ENCODE peak calls at places on chromosomes 7 and 10, in seven cellular contexts. Q is dorsolateral prefrontal cortex, P is left ventricle myocardium inferior, C is HFF-Myc, Z is transverse colon, Y is MM.1S, F is AG09309. J is an unnamed sample.

GRCh38 chr7:43637114-43637806 is 54.4 kb downstream of the STK17A start:
- DNase-seq in Q (no peak), P (no peak), C (no peak), Z (no peak), Y (no peak), F (no peak), J (no peak)

GRCh38 chr10:104614245-104614831 is 26.8 kb upstream of the SORCS3 start:
- DNase-seq in Q (no peak), P (no peak), C (no peak), Z (no peak), Y (peak), F (no peak), J (peak)

GRCh38 chr7:151075978-151076426 is 4.6 kb downstream of the FASTK start:
- DNase-seq in Q (no peak), P (no peak), C (no peak), Z (no peak), Y (no peak), F (no peak), J (no peak)

GRCh38 chr7:130099331-130099730 is 29.0 kb downstream of the KLHDC10 start:
- DNase-seq in Q (no peak), P (no peak), C (no peak), Z (no peak), Y (no peak), F (no peak), J (no peak)

GRCh38 chr7:82360591-82361386 is 82.8 kb downstream of the CACNA2D1 start:
- DNase-seq in Q (no peak), P (no peak), C (no peak), Z (no peak), Y (no peak), F (no peak), J (no peak)

GRCh38 chr7:12540850-12541249 is 29.7 kb upstream of the SCIN start:
- DNase-seq in Q (no peak), P (no peak), C (no peak), Z (no peak), Y (no peak), F (no peak), J (no peak)

GRCh38 chr7:80791509-80791929 is 127.3 kb downstream of the SEMA3C start:
- DNase-seq in Q (no peak), P (no peak), C (no peak), Z (no peak), Y (no peak), F (no peak), J (no peak)

GRCh38 chr10:126133906-126134703 is 237.7 kb downstream of the FANK1 start:
- DNase-seq in Q (no peak), P (no peak), C (no peak), Z (no peak), Y (no peak), F (peak), J (no peak)

GRCh38 chr10:110699859-110700468 is 55.8 kb downstream of the RBM20 start:
- DNase-seq in Q (no peak), P (no peak), C (no peak), Z (no peak), Y (no peak), F (no peak), J (no peak)

GRCh38 chr7:116426428-116427156 is 72.9 kb upstream of the CAV2 start:
- DNase-seq in Q (no peak), P (no peak), C (peak), Z (peak), Y (no peak), F (peak), J (no peak)

GRCh38 chr10:33129987-33130386 is 172.0 kb upstream of the ITGB1 start:
- DNase-seq in Q (no peak), P (no peak), C (no peak), Z (no peak), Y (no peak), F (peak), J (no peak)

GRCh38 chr7:83178066-83178465 is 15.4 kb upstream of the PCLO start:
- DNase-seq in Q (no peak), P (no peak), C (no peak), Z (no peak), Y (no peak), F (no peak), J (no peak)

GRCh38 chr7:15737586-15737985 is 51.1 kb upstream of the MEOX2 start:
- DNase-seq in Q (no peak), P (no peak), C (no peak), Z (no peak), Y (no peak), F (no peak), J (no peak)

GRCh38 chr10:83212632-83213349 is 926.5 kb upstream of the GHITM start:
- DNase-seq in Q (no peak), P (no peak), C (peak), Z (no peak), Y (no peak), F (peak), J (no peak)

GRCh38 chr10:32253300-32253699 is 93.7 kb downstream of the EPC1 start:
- DNase-seq in Q (no peak), P (no peak), C (no peak), Z (peak), Y (peak), F (no peak), J (peak)

GRCh38 chr7:2106920-2107319 is 125.8 kb downstream of the MAD1L1 start:
- DNase-seq in Q (peak), P (peak), C (no peak), Z (no peak), Y (no peak), F (no peak), J (no peak)

GRCh38 chr7:136857573-136857972 is 10.9 kb upstream of the CHRM2 start:
- DNase-seq in Q (no peak), P (no peak), C (peak), Z (no peak), Y (peak), F (no peak), J (peak)

GRCh38 chr7:127736511-127736910 is 84.5 kb downstream of the SND1 start:
- DNase-seq in Q (no peak), P (no peak), C (no peak), Z (no peak), Y (no peak), F (no peak), J (no peak)

GRCh38 chr7:17651926-17652385 is 288.3 kb downstream of the SNX13 start:
- DNase-seq in Q (no peak), P (no peak), C (peak), Z (no peak), Y (no peak), F (peak), J (no peak)

GRCh38 chr10:72665925-72666324 is 26.0 kb upstream of the MCU start:
- DNase-seq in Q (no peak), P (no peak), C (no peak), Z (no peak), Y (no peak), F (peak), J (no peak)

GRCh38 chr10:119658274-119658673 is 7.1 kb downstream of the BAG3 start:
- DNase-seq in Q (peak), P (peak), C (no peak), Z (peak), Y (no peak), F (peak), J (no peak)

GRCh38 chr7:109782806-109783205 is 1213.1 kb downstream of the DNAJB9 start:
- DNase-seq in Q (no peak), P (no peak), C (no peak), Z (no peak), Y (no peak), F (no peak), J (no peak)

GRCh38 chr7:16416289-16417282 is 4.8 kb downstream of the CRPPA start:
- DNase-seq in Q (no peak), P (no peak), C (no peak), Z (no peak), Y (no peak), F (no peak), J (no peak)

GRCh38 chr10:58467931-58468635 is 44.6 kb upstream of the BICC1 start:
- DNase-seq in Q (no peak), P (no peak), C (no peak), Z (no peak), Y (no peak), F (no peak), J (peak)

GRCh38 chr7:50214141-50214670 is 90.3 kb upstream of the IKZF1 start:
- DNase-seq in Q (no peak), P (no peak), C (no peak), Z (no peak), Y (no peak), F (no peak), J (no peak)
- H3K4me3 ChIP-seq in Q (no peak), P (no peak), C (no peak), Z (no peak), Y (no peak), F (no peak), J (no peak)

GRCh38 chr7:50681451-50682045 is 101.1 kb downstream of the GRB10 start:
- DNase-seq in Q (no peak), P (no peak), C (no peak), Z (no peak), Y (no peak), F (no peak), J (no peak)
- TF ChIP-seq CTCF in Q (no peak), P (no peak), C (no peak), Z (no peak), Y (no peak), F (no peak), J (no peak)

GRCh38 chr7:70426249-70426880 is 705.6 kb upstream of the GALNT17 start:
- DNase-seq in Q (no peak), P (no peak), C (no peak), Z (no peak), Y (peak), F (no peak), J (no peak)
- H3K4me3 ChIP-seq in Q (no peak), P (no peak), C (no peak), Z (no peak), Y (peak), F (no peak), J (no peak)

DNA sequence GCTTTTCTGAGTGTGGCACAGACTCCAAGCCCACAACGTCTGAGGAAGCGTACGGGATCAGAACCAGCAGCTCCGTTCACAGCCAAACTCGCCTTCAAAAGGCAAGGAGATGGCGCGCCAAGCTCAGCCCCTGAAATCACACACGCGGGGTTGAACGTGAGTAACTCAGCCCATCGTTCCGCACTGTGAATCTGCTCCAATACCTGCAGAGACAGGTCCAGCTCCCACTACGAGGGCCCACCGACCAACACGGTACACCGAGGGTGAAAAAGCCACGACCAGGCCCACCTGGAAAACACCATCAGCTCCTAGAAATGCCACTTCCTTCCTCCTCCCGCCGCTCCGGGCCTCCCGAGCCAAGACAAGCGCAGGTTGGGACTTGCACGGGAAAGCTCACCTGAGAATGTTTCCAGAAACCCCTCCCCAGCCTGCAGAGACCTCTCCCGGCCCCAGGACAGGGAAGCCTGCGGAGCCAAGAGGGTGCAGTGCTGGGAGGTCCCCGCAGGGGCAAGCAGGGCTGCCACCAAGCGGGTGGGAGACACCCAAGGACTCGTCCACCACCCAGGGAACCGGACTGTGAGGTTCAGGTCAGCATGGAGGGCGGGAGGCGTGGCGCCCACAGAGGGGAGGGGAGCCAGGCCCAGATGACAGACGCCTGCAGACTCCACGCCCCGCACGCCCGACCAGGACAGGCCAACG is 93.9 kb upstream of the PDGFA start:
- DNase-seq in Q (no peak), P (no peak), C (no peak), Z (no peak), Y (no peak), F (no peak), J (no peak)
- TF ChIP-seq CTCF in Q (no peak), P (no peak), C (no peak), Z (no peak), Y (no peak), F (no peak), J (no peak)

GRCh38 chr10:124060148-124060720 is 33.2 kb downstream of the CHST15 start:
- DNase-seq in Q (no peak), P (no peak), C (no peak), Z (no peak), Y (no peak), F (no peak), J (no peak)

GRCh38 chr10:124063736-124064135 is 29.7 kb downstream of the CHST15 start:
- DNase-seq in Q (peak), P (no peak), C (no peak), Z (peak), Y (peak), F (peak), J (no peak)

GRCh38 chr10:124061030-124061429 is 32.4 kb downstream of the CHST15 start:
- DNase-seq in Q (no peak), P (no peak), C (no peak), Z (no peak), Y (no peak), F (no peak), J (no peak)

GRCh38 chr10:124064158-124064603 is 29.2 kb downstream of the CHST15 start:
- DNase-seq in Q (no peak), P (no peak), C (no peak), Z (no peak), Y (peak), F (no peak), J (no peak)

DNA sequence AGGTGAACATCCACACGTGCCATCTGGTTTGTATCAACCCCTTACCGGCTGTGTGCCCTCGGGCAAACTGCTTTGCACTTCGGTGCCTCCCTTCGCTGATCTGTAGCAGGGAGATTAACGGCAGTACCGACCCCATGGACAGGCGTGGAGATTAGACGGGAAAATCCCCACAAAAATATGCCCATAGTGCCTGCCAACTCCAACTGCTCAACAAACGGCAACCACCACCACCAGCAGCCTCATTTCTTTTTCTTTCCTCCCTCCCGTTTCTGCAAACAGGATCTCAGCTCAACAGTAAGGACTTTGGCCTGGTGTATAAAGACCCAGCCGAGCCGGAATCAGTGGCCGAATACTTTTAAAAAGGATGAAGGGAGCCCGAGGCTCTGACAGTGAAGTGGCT is 31.0 kb downstream of the CHST15 start:
- DNase-seq in Q (no peak), P (no peak), C (no peak), Z (no peak), Y (no peak), F (no peak), J (no peak)
- H3K4me3 ChIP-seq in Q (no peak), P (no peak), C (no peak), Z (no peak), Y (no peak), F (no peak), J (no peak)

GRCh38 chr7:155361947-155362346 is 64.3 kb downstream of the INSIG1 start:
- DNase-seq in Q (no peak), P (no peak), C (no peak), Z (no peak), Y (peak), F (no peak), J (no peak)

GRCh38 chr7:155362380-155363145 is 64.9 kb downstream of the INSIG1 start:
- DNase-seq in Q (no peak), P (no peak), C (no peak), Z (no peak), Y (peak), F (no peak), J (no peak)

GRCh38 chr7:155363146-155363539 is 65.5 kb downstream of the INSIG1 start:
- DNase-seq in Q (no peak), P (no peak), C (no peak), Z (no peak), Y (peak), F (no peak), J (no peak)

GRCh38 chr7:155365146-155365874 is 67.6 kb downstream of the INSIG1 start:
- DNase-seq in Q (no peak), P (no peak), C (no peak), Z (no peak), Y (no peak), F (no peak), J (no peak)

GRCh38 chr7:155363852-155364600 is 66.3 kb downstream of the INSIG1 start:
- DNase-seq in Q (no peak), P (no peak), C (no peak), Z (no peak), Y (peak), F (no peak), J (peak)
- TF ChIP-seq CTCF in Q (no peak), P (no peak), C (no peak), Z (no peak), Y (peak), F (no peak), J (peak)

DNA sequence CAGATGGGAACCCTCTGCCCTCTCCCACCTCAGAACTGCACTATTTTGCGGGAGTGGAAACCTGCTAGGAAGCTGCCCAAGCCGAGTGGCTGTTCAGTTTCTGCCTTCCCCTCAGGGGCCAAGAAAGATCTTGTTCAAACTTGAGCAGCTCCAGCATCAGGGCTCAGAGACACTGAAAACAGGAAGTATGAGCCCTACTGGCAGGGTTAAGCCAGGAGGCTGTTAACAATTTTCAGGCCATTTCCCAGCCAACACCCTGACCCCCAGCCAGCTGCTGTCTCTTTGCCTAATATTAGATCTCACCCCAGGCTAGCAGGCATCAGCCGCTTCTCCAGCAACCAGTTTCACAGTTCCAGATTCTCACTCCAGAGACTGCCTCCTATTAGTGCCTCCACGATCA is 9.2 kb downstream of the PLAU start:
- DNase-seq in Q (no peak), P (peak), C (no peak), Z (peak), Y (peak), F (no peak), J (no peak)
- H3K4me3 ChIP-seq in Q (no peak), P (no peak), C (no peak), Z (no peak), Y (no peak), F (no peak), J (no peak)

DNA sequence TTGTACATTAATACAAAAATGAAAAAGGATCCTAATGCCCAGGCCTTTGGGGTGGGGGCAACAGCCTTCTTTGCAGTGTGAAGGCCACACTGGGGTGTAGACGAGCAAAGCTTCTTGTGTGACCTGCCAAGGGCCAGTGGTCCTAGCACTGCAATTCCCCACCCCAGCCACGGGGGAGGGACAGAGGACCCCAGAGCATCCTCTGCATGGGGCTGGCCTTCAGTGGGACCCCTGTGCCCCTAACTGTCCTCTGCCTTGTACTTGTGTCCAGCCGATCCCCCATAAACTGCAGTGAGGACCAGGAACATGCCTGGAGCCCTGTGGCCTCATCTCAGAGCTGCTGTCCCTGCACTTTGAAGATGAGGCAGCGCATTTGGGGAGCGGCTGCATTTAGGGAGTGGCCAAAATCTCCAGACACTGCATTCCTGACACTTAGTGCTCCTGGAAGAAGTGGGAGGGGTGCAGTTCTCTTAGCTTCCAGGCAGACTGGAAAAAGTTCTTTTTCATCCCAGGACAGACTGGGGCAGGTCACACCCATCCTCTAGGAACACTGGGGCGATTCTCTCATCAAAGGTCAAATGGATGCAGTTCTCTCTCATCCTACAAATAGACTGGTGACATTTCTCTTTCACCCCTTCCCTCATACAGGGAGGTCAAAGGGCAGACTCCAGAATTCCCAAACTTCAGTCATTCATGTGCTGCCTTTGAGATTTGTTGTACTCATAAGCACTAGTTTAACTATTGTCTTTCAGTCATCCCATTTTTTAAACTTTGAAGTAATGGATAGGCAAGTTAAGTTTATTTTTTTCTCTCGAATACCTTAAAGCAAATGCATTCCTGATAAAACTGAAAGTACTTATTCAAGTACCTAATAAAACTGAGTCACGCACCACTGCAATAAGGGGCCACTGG is 922 bp upstream of the MYO1G start:
- DNase-seq in Q (no peak), P (no peak), C (no peak), Z (no peak), Y (no peak), F (no peak), J (no peak)
- TF ChIP-seq CTCF in Q (no peak), P (no peak), C (no peak), Z (no peak), Y (no peak), F (no peak), J (no peak)

DNA sequence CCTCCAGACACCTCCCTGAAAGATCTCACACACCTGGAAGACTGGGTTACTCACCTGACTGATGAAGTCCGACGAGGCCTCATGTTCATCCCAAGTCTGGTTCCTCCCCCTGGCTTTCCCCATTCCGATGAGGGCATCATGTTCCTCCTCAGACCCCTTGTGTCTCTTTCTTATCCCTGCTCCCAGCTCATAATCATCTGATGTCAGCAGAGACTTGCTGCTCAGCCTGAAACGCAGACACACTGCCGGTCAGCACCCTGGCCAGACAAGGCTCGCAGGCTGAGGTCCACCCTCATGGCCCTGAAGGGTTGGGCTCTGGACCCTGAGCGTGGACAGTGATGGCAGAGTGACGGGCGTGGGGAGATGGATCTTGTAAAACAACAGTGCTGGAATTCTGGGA is 64.3 kb downstream of the TNRC18 start:
- DNase-seq in Q (no peak), P (no peak), C (no peak), Z (no peak), Y (no peak), F (no peak), J (no peak)
- H3K4me3 ChIP-seq in Q (no peak), P (no peak), C (no peak), Z (no peak), Y (no peak), F (no peak), J (no peak)

J was measured in Caco-2.